ENCODE peak calls at places on chromosomes 3 and 15, in five cellular contexts. One of them, this sample, is unnamed. For H3K4me1, the result is how much of the 10 kb centered on the place peaks cover.

GRCh38 chr15:52294881-52295420 is 653 bp downstream of the MYO5C start:
- DNase-seq in trophoblast cell: no peak
- DNase-seq in neuronal stem cell: no peak
- DNase-seq in IMR-90: no peak
- DNase-seq in mesenchymal stem cell: no peak
- DNase-seq in this sample: no peak

GRCh38 chr3:170713648-170714047 is 127.8 kb upstream of the SLC7A14 start:
- DNase-seq in IMR-90: no peak
- DNase-seq in trophoblast cell: peak
- DNase-seq in neuronal stem cell: no peak
- DNase-seq in mesenchymal stem cell: peak
- DNase-seq in this sample: no peak

GRCh38 chr15:27059610-27060202 is 88.7 kb downstream of the GABRG3 start:
- DNase-seq in neuronal stem cell: peak
- DNase-seq in IMR-90: peak
- DNase-seq in trophoblast cell: peak
- DNase-seq in mesenchymal stem cell: peak
- DNase-seq in this sample: peak

GRCh38 chr3:62065985-62066693 is 307.2 kb downstream of the FEZF2 start:
- DNase-seq in mesenchymal stem cell: no peak
- DNase-seq in IMR-90: peak
- DNase-seq in trophoblast cell: no peak
- DNase-seq in neuronal stem cell: no peak
- DNase-seq in this sample: no peak

GRCh38 chr15:39230205-39230916 is 350.5 kb upstream of the THBS1 start:
- DNase-seq in trophoblast cell: no peak
- DNase-seq in IMR-90: no peak
- DNase-seq in neuronal stem cell: no peak
- DNase-seq in mesenchymal stem cell: peak
- DNase-seq in this sample: no peak

GRCh38 chr15:42059661-42060476 is 34.5 kb downstream of the PLA2G4D start:
- DNase-seq in mesenchymal stem cell: peak
- DNase-seq in trophoblast cell: peak
- DNase-seq in neuronal stem cell: peak
- DNase-seq in IMR-90: peak
- DNase-seq in this sample: peak

GRCh38 chr3:10448544-10448943 is 56.8 kb downstream of the ATP2B2 start:
- DNase-seq in mesenchymal stem cell: no peak
- DNase-seq in trophoblast cell: no peak
- DNase-seq in IMR-90: no peak
- DNase-seq in neuronal stem cell: no peak
- DNase-seq in this sample: no peak

GRCh38 chr15:69224383-69224782 is 63.9 kb downstream of the GLCE start:
- DNase-seq in IMR-90: no peak
- DNase-seq in neuronal stem cell: no peak
- DNase-seq in mesenchymal stem cell: no peak
- DNase-seq in trophoblast cell: no peak
- DNase-seq in this sample: no peak

GRCh38 chr3:134795776-134796312 is 784 bp downstream of the EPHB1 start:
- DNase-seq in neuronal stem cell: peak
- DNase-seq in trophoblast cell: no peak
- DNase-seq in IMR-90: peak
- DNase-seq in mesenchymal stem cell: peak
- DNase-seq in this sample: peak

GRCh38 chr3:183070892-183071291 is 28.4 kb downstream of the MCCC1 start:
- DNase-seq in IMR-90: no peak
- DNase-seq in trophoblast cell: no peak
- DNase-seq in mesenchymal stem cell: no peak
- DNase-seq in neuronal stem cell: no peak
- DNase-seq in this sample: no peak

GRCh38 chr3:37256447-37256846 is 82.1 kb upstream of the LRRFIP2 start:
- DNase-seq in IMR-90: no peak
- DNase-seq in trophoblast cell: no peak
- DNase-seq in mesenchymal stem cell: peak
- DNase-seq in neuronal stem cell: no peak
- DNase-seq in this sample: no peak

GRCh38 chr15:39113741-39114140 is 467.1 kb upstream of the THBS1 start:
- DNase-seq in IMR-90: no peak
- DNase-seq in neuronal stem cell: no peak
- DNase-seq in trophoblast cell: no peak
- DNase-seq in mesenchymal stem cell: no peak
- DNase-seq in this sample: no peak

GRCh38 chr3:150666167-150666566 is 37.6 kb downstream of the ERICH6 start:
- DNase-seq in IMR-90: no peak
- DNase-seq in trophoblast cell: no peak
- DNase-seq in mesenchymal stem cell: no peak
- DNase-seq in neuronal stem cell: no peak
- DNase-seq in this sample: no peak

GRCh38 chr3:46716461-46717441 is 918 bp downstream of the PRSS50 start:
- DNase-seq in IMR-90: no peak
- DNase-seq in neuronal stem cell: no peak
- DNase-seq in mesenchymal stem cell: no peak
- DNase-seq in trophoblast cell: no peak
- DNase-seq in this sample: no peak

GRCh38 chr15:40338921-40339620 is 1.7 kb downstream of the CCDC9B start:
- DNase-seq in neuronal stem cell: no peak
- DNase-seq in trophoblast cell: peak
- DNase-seq in mesenchymal stem cell: peak
- DNase-seq in IMR-90: peak
- DNase-seq in this sample: no peak

GRCh38 chr15:30929064-30929669 is 25.5 kb downstream of the FAN1 start:
- DNase-seq in mesenchymal stem cell: no peak
- DNase-seq in IMR-90: no peak
- DNase-seq in trophoblast cell: peak
- DNase-seq in neuronal stem cell: no peak
- DNase-seq in this sample: no peak

GRCh38 chr3:120791958-120792357 is 49.4 kb downstream of the GTF2E1 start:
- DNase-seq in mesenchymal stem cell: peak
- DNase-seq in trophoblast cell: peak
- DNase-seq in neuronal stem cell: no peak
- DNase-seq in IMR-90: peak
- DNase-seq in this sample: no peak

GRCh38 chr3:126261037-126261436 is 80.7 kb upstream of the ALDH1L1 start:
- DNase-seq in IMR-90: peak
- DNase-seq in neuronal stem cell: no peak
- DNase-seq in trophoblast cell: peak
- DNase-seq in mesenchymal stem cell: peak
- DNase-seq in this sample: no peak

DNA sequence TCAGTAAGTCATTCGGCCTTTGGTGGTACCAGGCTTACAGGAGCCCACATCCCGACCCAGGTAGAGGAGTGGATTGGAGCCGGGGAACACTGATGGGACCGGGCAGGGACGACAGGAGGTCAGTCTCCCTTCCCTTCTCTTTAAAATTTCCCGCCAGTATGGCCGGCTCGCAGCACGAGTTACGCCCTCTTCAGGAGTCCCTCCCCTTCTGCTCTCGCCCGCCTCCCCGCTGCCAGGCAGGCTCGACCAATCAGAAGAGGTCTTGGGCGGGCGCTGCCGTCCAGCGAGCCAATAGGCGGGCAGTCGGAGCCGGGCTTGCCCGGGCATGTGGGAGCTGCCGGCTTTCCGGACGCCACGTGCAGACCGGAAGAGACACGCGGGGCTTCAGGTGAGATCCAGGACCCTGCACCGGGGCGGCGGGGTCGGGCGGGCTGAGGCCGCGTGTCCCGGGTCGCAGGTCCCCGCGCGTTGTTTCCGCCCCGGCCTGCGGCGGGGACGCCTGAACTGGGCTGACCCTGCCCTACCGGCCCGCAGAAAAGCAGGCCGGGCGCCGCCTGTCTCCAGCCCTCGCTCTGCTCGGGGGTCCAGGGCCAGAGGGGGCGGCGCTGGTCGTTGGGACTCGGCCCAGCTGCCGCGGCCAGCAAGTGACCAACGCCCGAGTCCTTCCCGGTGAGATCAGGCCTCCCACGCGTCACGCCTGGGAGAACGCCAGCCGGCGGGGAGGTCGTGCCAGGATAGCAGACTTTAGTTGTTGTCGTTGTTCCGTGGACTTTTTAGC is at the start of gene AEN:
- DNase-seq in mesenchymal stem cell: peak
- DNase-seq in neuronal stem cell: peak
- DNase-seq in trophoblast cell: peak
- DNase-seq in IMR-90: peak
- DNase-seq in this sample: peak
- H3K14ac ChIP-seq in mesenchymal stem cell: no peak
- H3K14ac ChIP-seq in neuronal stem cell: no peak
- H3K14ac ChIP-seq in trophoblast cell: peak
- H3K14ac ChIP-seq in IMR-90: peak
- H3K14ac ChIP-seq in this sample: peak

DNA sequence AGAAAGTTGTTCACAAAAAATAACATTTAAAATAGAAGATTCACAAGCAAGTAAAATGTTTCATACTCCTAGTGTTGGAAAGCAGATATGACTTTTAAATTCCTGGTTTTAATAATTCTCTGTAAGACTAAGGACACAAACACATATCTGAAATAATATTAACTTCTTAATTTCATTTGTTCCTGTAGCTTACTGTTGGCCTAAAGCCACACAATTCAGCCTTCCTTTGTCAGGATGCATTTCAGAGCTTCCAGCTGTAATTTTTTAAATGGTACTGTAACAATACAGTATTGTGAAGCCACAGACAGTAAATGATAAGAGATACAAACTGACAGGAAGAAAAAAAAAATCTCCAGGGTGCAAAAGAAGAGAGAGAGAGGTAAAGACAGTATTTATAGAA is 84.2 kb downstream of the TMCC1 start:
- DNase-seq in neuronal stem cell: no peak
- DNase-seq in trophoblast cell: no peak
- DNase-seq in IMR-90: no peak
- DNase-seq in mesenchymal stem cell: no peak
- DNase-seq in this sample: no peak
- H3K4me1 ChIP-seq in neuronal stem cell: under half
- H3K4me1 ChIP-seq in trophoblast cell: under half
- H3K4me1 ChIP-seq in IMR-90: under half
- H3K4me1 ChIP-seq in mesenchymal stem cell: under half
- H3K4me1 ChIP-seq in this sample: under half

DNA sequence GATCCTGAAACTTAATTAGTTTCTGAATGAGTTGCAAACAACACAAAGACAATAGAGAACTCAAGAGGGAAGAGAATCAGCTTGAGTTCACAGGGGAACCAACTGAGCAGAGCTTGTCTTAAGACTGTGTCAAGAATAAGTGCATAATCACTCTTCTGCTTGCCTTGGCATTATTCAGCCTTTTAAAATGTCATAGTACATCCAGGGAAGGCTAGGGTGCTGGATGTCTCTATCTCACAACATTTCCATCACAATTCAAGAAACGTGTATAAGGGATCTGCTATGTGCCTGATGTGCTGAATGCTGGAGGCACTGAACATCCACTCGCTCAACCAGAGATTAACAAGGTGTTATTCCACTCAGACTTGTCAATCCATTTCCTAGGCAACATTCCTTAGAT is 122.6 kb downstream of the CPNE4 start:
- DNase-seq in trophoblast cell: no peak
- DNase-seq in IMR-90: no peak
- DNase-seq in mesenchymal stem cell: no peak
- DNase-seq in neuronal stem cell: no peak
- DNase-seq in this sample: no peak
- H3K14ac ChIP-seq in trophoblast cell: no peak
- H3K14ac ChIP-seq in IMR-90: no peak
- H3K14ac ChIP-seq in mesenchymal stem cell: no peak
- H3K14ac ChIP-seq in neuronal stem cell: no peak
- H3K14ac ChIP-seq in this sample: no peak

DNA sequence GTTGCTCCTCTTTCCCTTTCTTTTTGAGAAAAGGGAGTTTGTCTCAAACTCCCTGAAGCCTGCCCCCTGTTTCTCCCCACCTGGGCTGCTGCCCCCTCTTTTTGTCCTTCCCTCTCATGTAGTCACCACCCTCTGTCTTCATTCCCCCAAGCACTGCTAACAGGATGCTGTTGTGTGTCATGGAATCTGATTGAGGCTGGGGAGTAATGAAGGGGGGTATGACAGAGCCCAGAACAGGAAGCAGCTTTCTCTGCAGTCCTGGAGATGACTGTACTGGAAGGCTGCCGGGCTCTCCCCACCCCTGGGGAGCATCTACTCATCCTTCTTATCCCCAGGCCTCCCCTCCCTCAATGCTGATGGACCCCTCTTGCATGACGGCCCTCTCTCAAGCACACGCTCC is 181.6 kb downstream of the ABHD5 start:
- DNase-seq in IMR-90: peak
- DNase-seq in trophoblast cell: no peak
- DNase-seq in neuronal stem cell: no peak
- DNase-seq in mesenchymal stem cell: peak
- DNase-seq in this sample: peak
- H3K4me1 ChIP-seq in IMR-90: under half
- H3K4me1 ChIP-seq in trophoblast cell: under half
- H3K4me1 ChIP-seq in neuronal stem cell: under half
- H3K4me1 ChIP-seq in mesenchymal stem cell: under half
- H3K4me1 ChIP-seq in this sample: under half

GRCh38 chr3:31926543-31926942 is 54.5 kb downstream of the OSBPL10 start:
- DNase-seq in IMR-90: no peak
- DNase-seq in mesenchymal stem cell: no peak
- DNase-seq in neuronal stem cell: no peak
- DNase-seq in trophoblast cell: no peak
- DNase-seq in this sample: no peak

GRCh38 chr3:31922962-31923361 is 58.1 kb downstream of the OSBPL10 start:
- DNase-seq in trophoblast cell: no peak
- DNase-seq in neuronal stem cell: no peak
- DNase-seq in mesenchymal stem cell: no peak
- DNase-seq in IMR-90: no peak
- DNase-seq in this sample: no peak

GRCh38 chr3:31927806-31928205 is 53.3 kb downstream of the OSBPL10 start:
- DNase-seq in IMR-90: no peak
- DNase-seq in mesenchymal stem cell: no peak
- DNase-seq in trophoblast cell: no peak
- DNase-seq in neuronal stem cell: no peak
- DNase-seq in this sample: no peak

GRCh38 chr3:31924628-31925270 is 56.3 kb downstream of the OSBPL10 start:
- DNase-seq in IMR-90: no peak
- DNase-seq in trophoblast cell: no peak
- DNase-seq in mesenchymal stem cell: no peak
- DNase-seq in neuronal stem cell: no peak
- DNase-seq in this sample: no peak

DNA sequence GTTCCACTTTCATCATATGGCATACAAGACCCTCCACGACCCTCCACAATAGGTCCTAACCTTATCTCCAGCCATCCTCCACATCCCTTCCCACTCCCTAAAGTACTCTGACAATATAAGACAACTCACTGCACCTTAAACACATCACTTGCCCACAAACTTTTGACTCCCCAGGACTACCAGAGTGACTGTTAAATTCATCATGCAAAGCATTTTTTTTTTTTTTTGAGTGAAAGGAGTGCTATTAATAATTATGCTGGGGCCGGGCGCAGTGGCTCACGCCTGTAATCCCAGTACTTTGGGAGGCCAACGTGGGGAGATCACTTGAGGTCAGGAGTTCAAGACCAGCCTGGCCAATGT is 55.8 kb downstream of the OSBPL10 start:
- DNase-seq in trophoblast cell: no peak
- DNase-seq in neuronal stem cell: no peak
- DNase-seq in IMR-90: no peak
- DNase-seq in mesenchymal stem cell: no peak
- DNase-seq in this sample: no peak
- H3K14ac ChIP-seq in trophoblast cell: no peak
- H3K14ac ChIP-seq in neuronal stem cell: no peak
- H3K14ac ChIP-seq in IMR-90: no peak
- H3K14ac ChIP-seq in mesenchymal stem cell: no peak
- H3K14ac ChIP-seq in this sample: no peak

GRCh38 chr3:59816312-59816711 is 766.5 kb upstream of the CFAP20DC start:
- DNase-seq in mesenchymal stem cell: no peak
- DNase-seq in IMR-90: no peak
- DNase-seq in trophoblast cell: no peak
- DNase-seq in neuronal stem cell: no peak
- DNase-seq in this sample: no peak
- H3K4me1 ChIP-seq in mesenchymal stem cell: under half
- H3K4me1 ChIP-seq in IMR-90: under half
- H3K4me1 ChIP-seq in trophoblast cell: under half
- H3K4me1 ChIP-seq in neuronal stem cell: under half
- H3K4me1 ChIP-seq in this sample: under half

GRCh38 chr15:89899303-89899946 is 5.6 kb upstream of the AP3S2 start:
- DNase-seq in IMR-90: no peak
- DNase-seq in neuronal stem cell: no peak
- DNase-seq in mesenchymal stem cell: no peak
- DNase-seq in trophoblast cell: no peak
- DNase-seq in this sample: no peak
- H3K14ac ChIP-seq in IMR-90: no peak
- H3K14ac ChIP-seq in neuronal stem cell: no peak
- H3K14ac ChIP-seq in mesenchymal stem cell: no peak
- H3K14ac ChIP-seq in trophoblast cell: no peak
- H3K14ac ChIP-seq in this sample: no peak